ENCODE peak calls at places on chromosomes 12 and 14, in seven cellular contexts. C is prostate gland, F is suprapubic skin, R is HCT116, Q is H1, B is spleen, Y is stomach. M is an unnamed sample.

GRCh38 chr14:95040723-95041476 is 116.4 kb downstream of the DICER1 start:
- DNase-seq in C (no peak), F (no peak), R (no peak), Q (peak; percentile 30), B (peak; percentile 32), Y (peak; percentile 20), M (no peak)

GRCh38 chr14:65072256-65072655 is 30.1 kb downstream of the MAX start:
- DNase-seq in C (no peak), F (no peak), R (no peak), Q (no peak), B (no peak), Y (no peak), M (no peak)

GRCh38 chr14:67944605-67945004 is 125.0 kb downstream of the RAD51B start:
- DNase-seq in C (no peak), F (no peak), R (no peak), Q (no peak), B (no peak), Y (no peak), M (no peak)

GRCh38 chr14:65815127-65815526 is 402.6 kb downstream of the FUT8 start:
- DNase-seq in C (no peak), F (no peak), R (no peak), Q (no peak), B (no peak), Y (no peak), M (no peak)

GRCh38 chr14:85595981-85596380 is 66.0 kb downstream of the FLRT2 start:
- DNase-seq in C (no peak), F (no peak), R (no peak), Q (no peak), B (no peak), Y (no peak), M (no peak)

GRCh38 chr14:24956104-24956503 is 93.8 kb downstream of the STXBP6 start:
- DNase-seq in C (no peak), F (no peak), R (no peak), Q (no peak), B (no peak), Y (no peak), M (no peak)

GRCh38 chr12:65278576-65279386 is at the start of gene MSRB3:
- DNase-seq in C (peak; percentile 60), F (peak; percentile 75), R (peak; percentile 19), Q (peak; percentile 85), B (peak; percentile 85), Y (peak; percentile 43), M (peak; percentile 53)

GRCh38 chr12:19196959-19197630 is 67.6 kb downstream of the PLEKHA5 start:
- DNase-seq in C (no peak), F (no peak), R (no peak), Q (no peak), B (no peak), Y (no peak), M (no peak)

GRCh38 chr14:77800814-77801213 is 905 bp downstream of the ADCK1 start:
- DNase-seq in C (no peak), F (no peak), R (no peak), Q (no peak), B (no peak), Y (no peak), M (no peak)

GRCh38 chr14:74619672-74620131 is 7.7 kb upstream of the LTBP2 start:
- DNase-seq in C (no peak), F (no peak), R (no peak), Q (no peak), B (no peak), Y (peak; percentile 53), M (peak; percentile 59)

GRCh38 chr14:74621556-74621955 is 9.5 kb upstream of the LTBP2 start:
- DNase-seq in C (no peak), F (no peak), R (no peak), Q (no peak), B (no peak), Y (no peak), M (no peak)

GRCh38 chr14:74622257-74622656 is 10.2 kb upstream of the LTBP2 start:
- DNase-seq in C (no peak), F (no peak), R (no peak), Q (no peak), B (no peak), Y (no peak), M (no peak)

GRCh38 chr14:74620497-74620921 is 8.5 kb upstream of the LTBP2 start:
- DNase-seq in C (no peak), F (no peak), R (peak; percentile 90), Q (no peak), B (no peak), Y (no peak), M (no peak)

DNA sequence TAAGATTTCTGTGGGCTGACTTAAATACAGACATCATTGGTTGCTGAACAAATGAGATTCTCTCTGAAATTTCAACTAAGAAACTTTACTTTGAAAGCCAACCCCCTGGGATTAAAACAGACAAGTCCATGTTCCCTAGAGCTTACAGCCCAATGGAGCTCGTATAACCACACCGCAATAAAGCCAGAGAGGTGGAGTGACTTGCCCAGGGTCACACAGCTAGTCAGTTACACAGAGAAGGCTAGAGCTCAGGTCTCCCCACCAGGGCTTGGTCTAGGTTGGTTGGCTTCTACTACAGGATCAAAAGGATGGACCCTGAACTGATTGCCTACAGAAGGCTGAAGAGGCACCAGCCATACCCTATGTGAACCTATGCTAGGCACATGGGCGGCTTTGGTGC is 8.9 kb upstream of the LTBP2 start:
- DNase-seq in C (no peak), F (no peak), R (no peak), Q (no peak), B (no peak), Y (no peak), M (no peak)
- H3K4me1 ChIP-seq in C (no peaks in the 10 kb centered on the region), F (peaks cover 55% of the 10 kb centered on the region), R (peaks cover 53% of the 10 kb centered on the region), Q (peaks cover 2% of the 10 kb centered on the region), B (peaks cover 36% of the 10 kb centered on the region), Y (peaks cover 15% of the 10 kb centered on the region), M (no peaks in the 10 kb centered on the region)

DNA sequence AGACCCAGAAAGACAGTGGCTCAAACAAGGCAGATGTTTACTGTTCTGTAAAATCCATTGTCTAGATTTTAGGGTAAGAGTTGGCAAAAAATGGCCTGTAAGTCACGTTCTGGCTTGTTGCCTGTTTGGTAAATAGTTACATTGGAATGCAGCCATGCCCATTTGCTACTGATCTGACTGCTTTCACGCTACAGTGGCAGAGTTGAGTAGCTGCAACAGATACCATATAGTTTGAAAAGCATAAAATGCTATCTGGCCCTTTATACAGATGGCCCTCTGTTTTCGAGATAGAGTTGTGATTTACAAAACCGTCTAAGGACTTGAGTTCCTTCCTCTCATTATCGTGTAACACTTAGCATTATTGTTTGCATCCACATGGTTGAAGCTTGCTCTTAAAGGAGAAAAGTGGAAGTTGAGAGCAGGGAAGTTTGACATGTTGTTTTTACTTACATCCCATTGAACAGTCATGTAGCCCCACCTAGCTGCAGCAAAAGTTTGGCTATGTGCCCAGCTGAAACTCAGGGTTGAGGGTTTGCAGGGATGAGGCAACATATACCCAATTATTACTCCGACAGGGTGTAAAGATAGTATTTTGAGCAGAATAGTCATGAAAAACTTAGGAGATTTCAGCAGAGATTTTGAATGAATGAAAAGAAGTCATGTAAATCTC is 11.3 kb upstream of the SCFD1 start:
- DNase-seq in C (peak; percentile 55), F (no peak), R (peak; percentile 36), Q (no peak), B (no peak), Y (peak; percentile 60), M (peak; percentile 74)
- TF ChIP-seq POLR2AphosphoS5 in C (peak; percentile 26), F (no peak), R (no peak), Q (no peak), B (peak; percentile 68), Y (peak; percentile 21), M (no peak)

GRCh38 chr12:6635856-6636521 is at the start of gene LPAR5:
- DNase-seq in C (peak; percentile 30), F (peak; percentile 81), R (peak; percentile 32), Q (no peak), B (peak; percentile 93), Y (peak; percentile 78), M (peak; percentile 91)

GRCh38 chr12:6630696-6631095 is 5.1 kb downstream of the LPAR5 start:
- DNase-seq in C (no peak), F (no peak), R (no peak), Q (no peak), B (no peak), Y (no peak), M (no peak)

GRCh38 chr12:6631549-6631961 is 4.2 kb downstream of the LPAR5 start:
- DNase-seq in C (no peak), F (no peak), R (no peak), Q (no peak), B (no peak), Y (peak; percentile 78), M (peak; percentile 87)

GRCh38 chr12:6635375-6635855 is 344 bp downstream of the LPAR5 start:
- DNase-seq in C (no peak), F (no peak), R (no peak), Q (no peak), B (peak; percentile 88), Y (no peak), M (no peak)

DNA sequence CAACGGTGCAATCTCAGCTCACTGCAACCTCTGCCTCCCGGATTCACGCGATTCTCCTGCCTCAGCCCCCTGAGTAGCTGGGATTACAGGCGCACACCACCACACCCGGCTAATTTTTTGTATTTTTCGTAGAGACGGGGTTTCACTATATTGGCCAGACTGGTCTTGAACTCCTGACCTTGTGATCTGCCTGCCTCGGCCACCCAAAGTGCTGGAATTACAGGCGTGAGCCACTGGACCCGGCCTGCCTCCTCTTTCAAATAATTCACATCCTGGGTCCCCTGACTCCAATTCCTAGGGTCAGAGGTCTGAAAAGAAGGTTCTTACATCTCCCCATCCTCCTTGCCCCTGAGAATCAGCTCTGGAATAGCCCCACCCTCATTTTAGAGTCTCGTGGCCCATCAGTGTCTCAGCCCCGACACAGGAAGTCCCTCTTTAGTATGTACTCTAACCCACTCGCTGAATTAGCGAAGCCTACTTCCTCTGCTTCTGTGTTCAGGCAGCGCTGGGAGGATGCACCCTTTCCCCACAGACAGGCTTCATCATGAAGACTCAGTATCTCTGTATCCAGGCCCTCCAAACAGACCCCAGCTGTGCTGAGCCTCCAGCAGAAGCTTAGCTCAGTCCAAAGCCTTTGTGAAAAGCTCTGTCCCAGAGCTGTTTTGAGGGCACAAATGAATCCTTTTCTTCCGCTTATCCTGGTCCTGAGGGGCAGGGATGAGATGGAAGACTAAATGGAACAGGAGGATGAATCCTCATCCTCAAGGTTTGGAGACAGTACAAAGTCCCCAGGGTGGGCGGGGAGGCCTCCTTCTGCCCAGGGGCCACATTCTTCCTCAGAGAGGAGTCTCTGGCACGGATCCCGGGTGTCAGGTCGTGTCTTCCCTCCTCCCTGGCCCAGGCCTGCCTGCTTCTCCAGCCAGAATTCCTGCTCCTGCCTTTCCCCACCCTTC is 3.5 kb downstream of the LPAR5 start:
- DNase-seq in C (no peak), F (no peak), R (no peak), Q (no peak), B (peak; percentile 86), Y (no peak), M (peak; percentile 53)
- TF ChIP-seq POLR2A in C (no peak), F (no peak), R (no peak), Q (no peak), B (no peak), Y (no peak), M (peak; percentile 11)

DNA sequence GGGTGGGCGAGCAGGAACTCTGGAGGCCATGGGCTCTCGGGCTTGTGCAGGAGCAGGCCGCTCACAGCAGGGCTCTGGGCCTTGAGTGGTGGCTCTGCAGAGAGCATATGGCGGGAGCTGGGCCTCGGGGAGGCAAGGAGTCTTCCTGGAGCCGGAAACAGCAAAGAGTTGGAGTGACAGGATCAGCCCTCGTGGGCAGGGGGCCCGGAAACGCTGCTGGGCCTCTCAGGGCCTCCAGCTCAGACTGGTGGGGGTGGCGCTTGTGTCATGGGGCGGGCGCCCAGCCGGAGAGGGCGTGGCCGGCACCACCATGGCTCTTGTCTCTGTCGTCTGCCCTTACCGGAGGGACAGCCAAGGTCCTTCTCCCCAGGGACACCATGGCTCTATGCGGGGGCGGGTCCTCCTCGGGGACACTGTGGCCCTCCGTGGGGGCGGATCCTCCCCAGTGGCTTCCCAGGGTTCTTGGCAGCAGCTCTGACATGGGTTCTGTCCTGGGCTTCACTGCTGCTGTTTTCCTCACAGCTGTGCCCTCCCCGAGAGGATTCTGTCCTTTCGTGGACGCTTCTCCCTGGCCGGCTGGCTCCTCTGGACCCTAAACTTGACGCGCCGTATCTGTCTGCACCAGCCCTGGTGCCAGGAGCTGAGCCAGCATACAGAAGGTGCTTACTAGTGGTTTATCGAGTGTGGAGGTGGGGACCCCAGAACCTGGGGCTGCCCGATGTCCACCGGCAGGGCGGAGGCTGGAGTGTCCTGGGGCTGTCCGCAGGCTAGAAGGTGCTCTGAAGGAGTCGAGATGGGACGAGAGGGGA is 17.0 kb downstream of the FBRSL1 start:
- DNase-seq in C (peak; percentile 74), F (peak; percentile 80), R (no peak), Q (no peak), B (peak; percentile 93), Y (peak; percentile 76), M (peak; percentile 31)
- H3K4me1 ChIP-seq in C (peaks cover 34% of the 10 kb centered on the region), F (peaks cover 54% of the 10 kb centered on the region), R (peaks cover 12% of the 10 kb centered on the region), Q (peaks cover 7% of the 10 kb centered on the region), B (peaks cover 59% of the 10 kb centered on the region), Y (peaks cover 57% of the 10 kb centered on the region), M (peaks cover 24% of the 10 kb centered on the region)

M was measured in transverse colon.